ENCODE peak calls at places on chromosomes 6 and 20, in six cellular contexts. C, K, T, X, N and M are unnamed samples.

GRCh38 chr20:64184795-64185194 is 20.5 kb downstream of the MYT1 start:
- DNase-seq in T (no peak), K (peak), N (no peak), X (no peak), C (no peak), M (no peak)

GRCh38 chr6:37503486-37503980 is 3.8 kb upstream of the CCDC167 start:
- DNase-seq in K (peak), X (no peak), C (no peak), N (no peak), T (no peak), M (no peak)

GRCh38 chr6:122692175-122692598 is 82.0 kb downstream of the PKIB start:
- DNase-seq in T (peak), K (no peak), C (no peak), X (no peak), N (no peak), M (no peak)

GRCh38 chr6:145813285-145814034 is 1.1 kb downstream of the FBXO30 start:
- DNase-seq in K (no peak), N (no peak), T (peak), C (no peak), X (no peak), M (peak)

GRCh38 chr6:54525731-54526130 is 217.5 kb downstream of the TINAG start:
- DNase-seq in T (peak), C (no peak), K (no peak), N (peak), X (peak), M (no peak)

GRCh38 chr6:114000066-114000465 is 29.1 kb upstream of the HDAC2 start:
- DNase-seq in N (no peak), T (no peak), X (peak), C (no peak), K (no peak), M (no peak)

GRCh38 chr6:137116807-137117206 is 56.6 kb downstream of the IL22RA2 start:
- DNase-seq in X (no peak), K (no peak), N (no peak), C (no peak), T (no peak), M (no peak)

GRCh38 chr6:28525496-28526039 is at the start of gene GPX5:
- DNase-seq in C (no peak), T (no peak), N (no peak), K (no peak), X (no peak), M (no peak)